ENCODE peak calls at places on chromosomes 16 and 17, in nine cellular contexts. I is activated CD8-positive, alpha-beta memory T cell treated with anti-CD3 and anti-CD28 coated beads, Interleukin-2, amount 50 U/mL, for 4 hours; O is RWPE1; A is activated CD4-positive, CD25-positive, alpha-beta regulatory T cell; D is activated effector memory CD4-positive, alpha-beta T cell treated with anti-CD3 and anti-CD28 coated beads, Interleukin-2, amount 50 U/mL, for 16 hours; Q is IMR-90; T is MV-4-11; W is fibroblast of mammary gland; X is mesendoderm. J is an unnamed sample.

GRCh38 chr16:11816123-11816522 is 19.1 kb upstream of the ZC3H7A start:
- DNase-seq in X (no peak), Q (no peak), A (no peak), D (no peak), T (no peak), W (no peak), O (no peak), I (no peak), J (peak)

GRCh38 chr17:1861391-1862010 is 31.7 kb downstream of the RPA1 start:
- DNase-seq in O (no peak), Q (no peak), T (no peak), W (no peak), A (no peak), D (no peak), I (no peak), X (no peak), J (no peak)

GRCh38 chr16:8583199-8583598 is 7.1 kb downstream of the TMEM114 start:
- DNase-seq in D (no peak), A (no peak), T (no peak), W (peak), I (no peak), X (no peak), O (no peak), Q (peak), J (peak)

GRCh38 chr16:30010817-30011504 is at the start of gene DOC2A:
- DNase-seq in W (no peak), X (peak), A (no peak), O (no peak), Q (no peak), I (no peak), D (peak), T (no peak), J (no peak)

GRCh38 chr17:81075307-81075706 is 40.4 kb downstream of the BAIAP2 start:
- DNase-seq in A (no peak), W (no peak), X (no peak), T (no peak), O (no peak), D (no peak), Q (no peak), I (no peak), J (no peak)

GRCh38 chr17:77374170-77374936 is 233.6 kb downstream of the SEC14L1 start:
- DNase-seq in O (no peak), D (peak), T (peak), Q (peak), A (no peak), I (peak), X (peak), W (peak), J (no peak)

GRCh38 chr16:83200005-83200779 is 573.4 kb downstream of the CDH13 start:
- DNase-seq in O (peak), T (no peak), W (peak), I (no peak), X (peak), D (no peak), A (no peak), Q (peak), J (peak)

GRCh38 chr17:17877548-17878358 is 41.0 kb upstream of the SREBF1 start:
- DNase-seq in Q (peak), D (no peak), W (peak), T (no peak), O (no peak), I (no peak), X (peak), A (no peak), J (peak)

GRCh38 chr16:2882460-2883026 is 472 bp upstream of the FLYWCH2 start:
- DNase-seq in D (peak), I (peak), A (peak), T (peak), W (peak), X (peak), O (peak), Q (peak), J (peak)

GRCh38 chr17:65057520-65058075 is 1.1 kb upstream of the GNA13 start:
- DNase-seq in D (no peak), O (no peak), X (peak), W (no peak), I (no peak), A (no peak), Q (no peak), T (no peak), J (peak)

GRCh38 chr17:43338886-43339516 is 59.8 kb upstream of the ARL4D start:
- DNase-seq in W (peak), Q (no peak), D (peak), O (no peak), I (peak), X (peak), T (peak), A (peak), J (peak)

GRCh38 chr17:59513934-59514841 is 51.2 kb upstream of the DHX40 start:
- DNase-seq in A (no peak), W (peak), X (no peak), I (no peak), O (no peak), Q (peak), D (no peak), T (peak), J (peak)

GRCh38 chr16:23280483-23280967 is 21.6 kb upstream of the SCNN1B start:
- DNase-seq in A (no peak), X (no peak), I (no peak), D (no peak), T (peak), O (peak), W (no peak), Q (no peak), J (peak)

GRCh38 chr17:62761884-62762283 is 46.2 kb downstream of the MARCHF10 start:
- DNase-seq in O (peak), A (no peak), D (no peak), Q (no peak), I (no peak), X (peak), T (no peak), W (no peak), J (peak)

GRCh38 chr17:28570716-28571254 is 539 bp downstream of the PIGS start:
- DNase-seq in T (no peak), W (no peak), A (no peak), D (peak), O (no peak), Q (no peak), I (peak), X (peak), J (no peak)

GRCh38 chr17:13600475-13601316 is 1.0 kb downstream of the HS3ST3A1 start:
- DNase-seq in W (no peak), A (no peak), T (no peak), I (no peak), O (no peak), D (no peak), Q (peak), X (peak), J (no peak)

GRCh38 chr17:3502466-3502865 is 26.7 kb downstream of the ASPA start:
- DNase-seq in Q (no peak), I (no peak), O (no peak), T (peak), W (no peak), A (no peak), D (no peak), X (no peak), J (no peak)

GRCh38 chr17:39213852-39214251 is 11.9 kb downstream of the STAC2 start:
- DNase-seq in X (peak), W (no peak), I (no peak), Q (peak), T (no peak), O (peak), D (no peak), A (no peak), J (peak)